ENCODE peak calls at places on chromosome 5, in eight cellular contexts. One of them, this sample, is unnamed.

GRCh38 chr5:115414406-115415142 is 118.1 kb upstream of the CCDC112 start:
- ATAC-seq in GM23338: no peak
- ATAC-seq in Panc1: no peak
- ATAC-seq in K562: no peak
- ATAC-seq in HepG2: peak
- ATAC-seq in GM12878: peak
- ATAC-seq in HCT116: peak
- ATAC-seq in upper lobe of left lung: peak
- ATAC-seq in this sample: peak

GRCh38 chr5:43065384-43066230 is 25.5 kb upstream of the ANXA2R start:
- ATAC-seq in HCT116: peak
- ATAC-seq in GM23338: peak
- ATAC-seq in GM12878: peak
- ATAC-seq in Panc1: peak
- ATAC-seq in HepG2: peak
- ATAC-seq in upper lobe of left lung: peak
- ATAC-seq in K562: peak
- ATAC-seq in this sample: no peak

GRCh38 chr5:66144799-66145390 is 795 bp downstream of the SREK1 start:
- ATAC-seq in HCT116: peak
- ATAC-seq in GM12878: peak
- ATAC-seq in upper lobe of left lung: peak
- ATAC-seq in Panc1: peak
- ATAC-seq in K562: peak
- ATAC-seq in GM23338: peak
- ATAC-seq in HepG2: peak
- ATAC-seq in this sample: peak

GRCh38 chr5:23466401-23466886 is 41.0 kb upstream of the PRDM9 start:
- ATAC-seq in Panc1: peak
- ATAC-seq in upper lobe of left lung: no peak
- ATAC-seq in GM12878: no peak
- ATAC-seq in HCT116: no peak
- ATAC-seq in GM23338: no peak
- ATAC-seq in K562: no peak
- ATAC-seq in HepG2: peak
- ATAC-seq in this sample: no peak

GRCh38 chr5:123474238-123474637 is 37.7 kb upstream of the CSNK1G3 start:
- ATAC-seq in upper lobe of left lung: no peak
- ATAC-seq in K562: no peak
- ATAC-seq in HepG2: no peak
- ATAC-seq in GM12878: no peak
- ATAC-seq in GM23338: no peak
- ATAC-seq in Panc1: no peak
- ATAC-seq in HCT116: no peak
- ATAC-seq in this sample: no peak

GRCh38 chr5:149314571-149315111 is 30.7 kb upstream of the GRPEL2 start:
- ATAC-seq in GM23338: no peak
- ATAC-seq in upper lobe of left lung: no peak
- ATAC-seq in K562: no peak
- ATAC-seq in Panc1: no peak
- ATAC-seq in HepG2: no peak
- ATAC-seq in HCT116: peak
- ATAC-seq in GM12878: peak
- ATAC-seq in this sample: no peak

GRCh38 chr5:31459594-31459993 is 72.3 kb downstream of the DROSHA start:
- ATAC-seq in Panc1: no peak
- ATAC-seq in HCT116: no peak
- ATAC-seq in HepG2: no peak
- ATAC-seq in upper lobe of left lung: no peak
- ATAC-seq in GM23338: no peak
- ATAC-seq in GM12878: no peak
- ATAC-seq in K562: no peak
- ATAC-seq in this sample: no peak

GRCh38 chr5:57184322-57184721 is 10.5 kb downstream of the GPBP1 start:
- ATAC-seq in K562: peak
- ATAC-seq in GM23338: peak
- ATAC-seq in HepG2: peak
- ATAC-seq in HCT116: peak
- ATAC-seq in Panc1: peak
- ATAC-seq in GM12878: peak
- ATAC-seq in upper lobe of left lung: no peak
- ATAC-seq in this sample: no peak

GRCh38 chr5:138538943-138539627 is 4.0 kb downstream of the ETF1 start:
- ATAC-seq in HepG2: no peak
- ATAC-seq in Panc1: no peak
- ATAC-seq in GM23338: no peak
- ATAC-seq in GM12878: no peak
- ATAC-seq in upper lobe of left lung: no peak
- ATAC-seq in HCT116: no peak
- ATAC-seq in K562: no peak
- ATAC-seq in this sample: no peak

GRCh38 chr5:56489272-56489671 is 256.1 kb upstream of the ANKRD55 start:
- ATAC-seq in upper lobe of left lung: no peak
- ATAC-seq in HepG2: no peak
- ATAC-seq in GM23338: no peak
- ATAC-seq in HCT116: no peak
- ATAC-seq in Panc1: no peak
- ATAC-seq in GM12878: no peak
- ATAC-seq in K562: no peak
- ATAC-seq in this sample: no peak

GRCh38 chr5:61467766-61468482 is 135.9 kb downstream of the ZSWIM6 start:
- ATAC-seq in upper lobe of left lung: no peak
- ATAC-seq in Panc1: no peak
- ATAC-seq in HepG2: no peak
- ATAC-seq in GM23338: peak
- ATAC-seq in K562: no peak
- ATAC-seq in HCT116: no peak
- ATAC-seq in GM12878: no peak
- ATAC-seq in this sample: no peak

GRCh38 chr5:57718155-57718554 is 235.5 kb upstream of the ACTBL2 start:
- ATAC-seq in upper lobe of left lung: no peak
- ATAC-seq in K562: no peak
- ATAC-seq in HepG2: peak
- ATAC-seq in Panc1: no peak
- ATAC-seq in HCT116: no peak
- ATAC-seq in GM23338: no peak
- ATAC-seq in GM12878: no peak
- ATAC-seq in this sample: no peak

GRCh38 chr5:119453045-119453383 is 717 bp downstream of the HSD17B4 start:
- ATAC-seq in GM23338: peak
- ATAC-seq in K562: peak
- ATAC-seq in upper lobe of left lung: peak
- ATAC-seq in Panc1: peak
- ATAC-seq in GM12878: peak
- ATAC-seq in HepG2: peak
- ATAC-seq in HCT116: peak
- ATAC-seq in this sample: peak

GRCh38 chr5:4584982-4585381 is 555.1 kb upstream of the ADAMTS16 start:
- ATAC-seq in HCT116: no peak
- ATAC-seq in GM23338: no peak
- ATAC-seq in K562: no peak
- ATAC-seq in Panc1: no peak
- ATAC-seq in GM12878: no peak
- ATAC-seq in upper lobe of left lung: peak
- ATAC-seq in HepG2: no peak
- ATAC-seq in this sample: no peak

GRCh38 chr5:6176294-6176693 is 202.1 kb downstream of the MED10 start:
- ATAC-seq in upper lobe of left lung: no peak
- ATAC-seq in HCT116: no peak
- ATAC-seq in K562: no peak
- ATAC-seq in GM12878: peak
- ATAC-seq in Panc1: no peak
- ATAC-seq in HepG2: no peak
- ATAC-seq in GM23338: no peak
- ATAC-seq in this sample: no peak

GRCh38 chr5:172624083-172624995 is 16.7 kb upstream of the NEURL1B start:
- ATAC-seq in K562: no peak
- ATAC-seq in Panc1: no peak
- ATAC-seq in GM23338: no peak
- ATAC-seq in GM12878: no peak
- ATAC-seq in HepG2: no peak
- ATAC-seq in upper lobe of left lung: no peak
- ATAC-seq in HCT116: no peak
- ATAC-seq in this sample: no peak

GRCh38 chr5:14896091-14896490 is 24.5 kb upstream of the ANKH start:
- ATAC-seq in GM23338: no peak
- ATAC-seq in K562: no peak
- ATAC-seq in upper lobe of left lung: peak
- ATAC-seq in HCT116: no peak
- ATAC-seq in HepG2: no peak
- ATAC-seq in Panc1: no peak
- ATAC-seq in GM12878: no peak
- ATAC-seq in this sample: no peak

GRCh38 chr5:52693279-52693678 is 94.4 kb upstream of the ITGA1 start:
- ATAC-seq in GM23338: peak
- ATAC-seq in GM12878: peak
- ATAC-seq in Panc1: no peak
- ATAC-seq in HCT116: peak
- ATAC-seq in upper lobe of left lung: peak
- ATAC-seq in HepG2: peak
- ATAC-seq in K562: no peak
- ATAC-seq in this sample: no peak

GRCh38 chr5:61322738-61323429 is 9.2 kb upstream of the ZSWIM6 start:
- ATAC-seq in upper lobe of left lung: peak
- ATAC-seq in K562: no peak
- ATAC-seq in GM23338: no peak
- ATAC-seq in GM12878: no peak
- ATAC-seq in Panc1: peak
- ATAC-seq in HepG2: no peak
- ATAC-seq in HCT116: no peak
- ATAC-seq in this sample: no peak

DNA sequence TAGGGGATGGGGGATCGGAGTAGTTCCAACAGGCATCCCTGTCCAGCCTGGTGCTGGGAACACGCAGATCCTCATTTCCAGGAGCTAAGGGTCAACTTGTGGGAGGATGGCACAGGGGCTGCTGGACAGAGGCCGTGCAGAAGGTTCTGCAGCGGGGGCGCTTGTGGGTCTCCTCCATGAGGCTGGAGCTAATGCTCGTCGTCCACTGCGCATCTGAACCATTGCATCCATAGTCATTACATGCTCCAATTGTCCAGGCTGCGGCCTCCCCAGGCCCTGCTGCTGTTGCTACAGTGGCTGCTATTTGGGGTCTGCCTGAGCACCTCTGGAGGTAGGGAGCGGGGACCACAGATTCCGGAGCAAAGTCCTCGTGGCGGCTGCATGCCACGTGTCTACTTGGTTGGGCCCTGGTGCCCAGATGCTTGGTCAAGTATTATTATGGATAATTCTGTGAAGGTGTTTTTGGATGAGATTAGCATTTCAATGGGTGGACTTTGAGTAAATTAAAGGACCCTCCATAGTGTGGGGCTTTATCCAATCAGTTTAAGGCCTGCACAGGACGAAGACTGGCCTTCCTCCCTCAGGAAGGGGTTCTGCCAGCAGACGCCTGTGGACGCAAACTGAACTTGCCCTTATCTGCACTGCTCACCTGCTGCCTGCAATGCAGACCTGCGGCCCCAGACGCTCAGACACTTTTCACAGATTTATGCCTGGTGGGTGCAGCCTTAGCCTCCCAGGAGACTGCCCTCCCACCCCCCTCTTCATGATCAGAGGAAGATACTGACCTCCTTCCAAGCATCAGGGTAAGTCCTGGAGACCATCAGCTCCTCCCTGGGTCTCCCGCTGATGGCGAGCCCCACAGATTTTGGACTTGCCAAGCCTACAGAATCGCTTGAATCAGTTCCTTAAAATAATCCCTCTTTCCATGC is 127.5 kb upstream of the IRX4 start:
- ATAC-seq in GM23338: no peak
- ATAC-seq in GM12878: no peak
- ATAC-seq in upper lobe of left lung: no peak
- ATAC-seq in HCT116: no peak
- ATAC-seq in HepG2: no peak
- ATAC-seq in Panc1: no peak
- ATAC-seq in K562: no peak
- ATAC-seq in this sample: no peak
- TF ChIP-seq CTCF in GM23338: no peak
- TF ChIP-seq CTCF in GM12878: no peak
- TF ChIP-seq CTCF in upper lobe of left lung: no peak
- TF ChIP-seq CTCF in HCT116: no peak
- TF ChIP-seq CTCF in HepG2: no peak
- TF ChIP-seq CTCF in Panc1: no peak
- TF ChIP-seq CTCF in K562: no peak
- TF ChIP-seq CTCF in this sample: no peak

DNA sequence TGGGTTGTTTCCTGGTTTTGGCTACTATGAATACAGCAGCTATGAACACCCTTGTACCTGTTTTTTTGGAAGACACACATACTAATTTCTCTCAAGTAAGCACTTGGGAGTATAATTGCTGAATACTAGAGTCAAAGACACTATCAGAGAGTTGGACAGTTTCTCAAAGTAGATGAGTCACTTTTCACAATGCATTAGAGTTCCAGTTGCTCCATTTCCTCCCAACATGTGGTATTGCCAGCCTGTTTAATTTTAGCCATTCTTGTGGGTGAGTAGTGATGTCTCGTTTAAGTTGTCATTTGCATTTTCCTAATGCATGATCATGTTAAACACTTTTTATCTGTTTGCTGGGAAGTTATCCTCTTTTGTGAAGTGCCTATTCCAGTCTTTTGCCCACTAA is 81.6 kb upstream of the GDNF start:
- ATAC-seq in upper lobe of left lung: no peak
- ATAC-seq in GM12878: no peak
- ATAC-seq in K562: no peak
- ATAC-seq in Panc1: no peak
- ATAC-seq in GM23338: no peak
- ATAC-seq in HCT116: no peak
- ATAC-seq in HepG2: no peak
- ATAC-seq in this sample: no peak
- H3K4me3 ChIP-seq in upper lobe of left lung: no peak
- H3K4me3 ChIP-seq in GM12878: no peak
- H3K4me3 ChIP-seq in K562: no peak
- H3K4me3 ChIP-seq in Panc1: no peak
- H3K4me3 ChIP-seq in GM23338: no peak
- H3K4me3 ChIP-seq in HCT116: no peak
- H3K4me3 ChIP-seq in HepG2: no peak
- H3K4me3 ChIP-seq in this sample: no peak

GRCh38 chr5:178230879-178231735 is 1.5 kb downstream of the PHYKPL start:
- ATAC-seq in upper lobe of left lung: peak
- ATAC-seq in HepG2: peak
- ATAC-seq in GM12878: peak
- ATAC-seq in GM23338: no peak
- ATAC-seq in HCT116: no peak
- ATAC-seq in K562: peak
- ATAC-seq in Panc1: no peak
- ATAC-seq in this sample: no peak
- TF ChIP-seq POLR2AphosphoS5 in upper lobe of left lung: no peak
- TF ChIP-seq POLR2AphosphoS5 in HepG2: no peak
- TF ChIP-seq POLR2AphosphoS5 in GM12878: no peak
- TF ChIP-seq POLR2AphosphoS5 in GM23338: no peak
- TF ChIP-seq POLR2AphosphoS5 in HCT116: no peak
- TF ChIP-seq POLR2AphosphoS5 in K562: no peak
- TF ChIP-seq POLR2AphosphoS5 in Panc1: no peak
- TF ChIP-seq POLR2AphosphoS5 in this sample: no peak

DNA sequence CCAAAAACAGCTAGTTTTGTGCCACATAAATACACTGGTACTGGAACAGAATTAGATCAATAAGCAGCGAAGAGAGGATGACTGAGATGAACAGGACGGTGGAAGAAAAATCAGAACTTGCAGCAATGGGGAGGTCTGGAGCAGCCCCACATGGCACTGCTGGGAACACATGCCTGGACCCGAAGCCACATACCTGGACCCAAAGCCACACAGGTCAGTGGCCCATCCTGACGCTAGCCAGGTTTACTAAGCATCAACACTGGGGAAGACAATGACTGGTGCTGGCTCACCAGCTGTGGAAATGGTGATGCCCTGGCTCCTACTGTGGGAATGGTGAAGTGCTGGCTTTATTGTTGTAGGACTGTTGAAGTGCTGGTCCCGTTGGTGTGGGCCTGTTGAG is 139.7 kb upstream of the IRX4 start:
- ATAC-seq in Panc1: no peak
- ATAC-seq in upper lobe of left lung: no peak
- ATAC-seq in GM12878: no peak
- ATAC-seq in HCT116: no peak
- ATAC-seq in K562: no peak
- ATAC-seq in GM23338: no peak
- ATAC-seq in HepG2: no peak
- ATAC-seq in this sample: no peak
- TF ChIP-seq CTCF in Panc1: no peak
- TF ChIP-seq CTCF in upper lobe of left lung: no peak
- TF ChIP-seq CTCF in GM12878: no peak
- TF ChIP-seq CTCF in HCT116: no peak
- TF ChIP-seq CTCF in K562: no peak
- TF ChIP-seq CTCF in GM23338: no peak
- TF ChIP-seq CTCF in HepG2: no peak
- TF ChIP-seq CTCF in this sample: no peak

This sample was measured in gastroesophageal sphincter.